ENCODE peak calls at places on chromosomes 2 and 18, in ten cellular contexts. One of them, this sample, is unnamed.

GRCh38 chr2:71510196-71510807 is 56.9 kb downstream of the DYSF start:
- DNase-seq in tibial nerve: peak
- DNase-seq in sigmoid colon: peak
- DNase-seq in HCT116: peak
- DNase-seq in A549: peak
- DNase-seq in uterus: peak
- DNase-seq in right lobe of liver: peak
- DNase-seq in prostate gland: peak
- DNase-seq in erythroblast: peak
- DNase-seq in esophagus squamous epithelium: no peak
- DNase-seq in this sample: peak

GRCh38 chr2:6917761-6918421 is 679 bp downstream of the RNF144A start:
- DNase-seq in tibial nerve: no peak
- DNase-seq in sigmoid colon: no peak
- DNase-seq in HCT116: no peak
- DNase-seq in A549: peak
- DNase-seq in uterus: no peak
- DNase-seq in right lobe of liver: peak
- DNase-seq in prostate gland: no peak
- DNase-seq in erythroblast: peak
- DNase-seq in esophagus squamous epithelium: no peak
- DNase-seq in this sample: peak

GRCh38 chr2:263774-264492 is at the start of gene SH3YL1:
- DNase-seq in tibial nerve: no peak
- DNase-seq in sigmoid colon: peak
- DNase-seq in HCT116: peak
- DNase-seq in A549: no peak
- DNase-seq in uterus: no peak
- DNase-seq in right lobe of liver: peak
- DNase-seq in prostate gland: peak
- DNase-seq in erythroblast: peak
- DNase-seq in esophagus squamous epithelium: no peak
- DNase-seq in this sample: no peak

GRCh38 chr2:111037136-111037535 is 83.6 kb upstream of the BCL2L11 start:
- DNase-seq in tibial nerve: no peak
- DNase-seq in sigmoid colon: no peak
- DNase-seq in HCT116: no peak
- DNase-seq in A549: no peak
- DNase-seq in uterus: no peak
- DNase-seq in right lobe of liver: no peak
- DNase-seq in prostate gland: no peak
- DNase-seq in erythroblast: no peak
- DNase-seq in esophagus squamous epithelium: no peak
- DNase-seq in this sample: no peak

GRCh38 chr18:65592419-65592818 is 158.4 kb upstream of the CDH7 start:
- DNase-seq in tibial nerve: no peak
- DNase-seq in sigmoid colon: no peak
- DNase-seq in HCT116: no peak
- DNase-seq in A549: no peak
- DNase-seq in uterus: no peak
- DNase-seq in right lobe of liver: no peak
- DNase-seq in prostate gland: no peak
- DNase-seq in erythroblast: no peak
- DNase-seq in esophagus squamous epithelium: no peak
- DNase-seq in this sample: no peak

GRCh38 chr18:52874774-52875173 is 534.8 kb downstream of the DCC start:
- DNase-seq in tibial nerve: no peak
- DNase-seq in sigmoid colon: no peak
- DNase-seq in HCT116: no peak
- DNase-seq in A549: no peak
- DNase-seq in uterus: no peak
- DNase-seq in right lobe of liver: no peak
- DNase-seq in prostate gland: no peak
- DNase-seq in erythroblast: no peak
- DNase-seq in esophagus squamous epithelium: no peak
- DNase-seq in this sample: no peak

GRCh38 chr2:72127401-72128058 is 20.1 kb downstream of the CYP26B1 start:
- DNase-seq in tibial nerve: no peak
- DNase-seq in sigmoid colon: peak
- DNase-seq in HCT116: no peak
- DNase-seq in A549: no peak
- DNase-seq in uterus: no peak
- DNase-seq in right lobe of liver: no peak
- DNase-seq in prostate gland: no peak
- DNase-seq in erythroblast: no peak
- DNase-seq in esophagus squamous epithelium: no peak
- DNase-seq in this sample: no peak

GRCh38 chr2:126852361-126852760 is 46.3 kb upstream of the TEX51 start:
- DNase-seq in tibial nerve: no peak
- DNase-seq in sigmoid colon: no peak
- DNase-seq in HCT116: no peak
- DNase-seq in A549: no peak
- DNase-seq in uterus: no peak
- DNase-seq in right lobe of liver: no peak
- DNase-seq in prostate gland: no peak
- DNase-seq in erythroblast: no peak
- DNase-seq in esophagus squamous epithelium: no peak
- DNase-seq in this sample: no peak

GRCh38 chr2:149902104-149902503 is 314.5 kb upstream of the MMADHC start:
- DNase-seq in tibial nerve: no peak
- DNase-seq in sigmoid colon: no peak
- DNase-seq in HCT116: no peak
- DNase-seq in A549: no peak
- DNase-seq in uterus: no peak
- DNase-seq in right lobe of liver: no peak
- DNase-seq in prostate gland: no peak
- DNase-seq in erythroblast: no peak
- DNase-seq in esophagus squamous epithelium: no peak
- DNase-seq in this sample: no peak

GRCh38 chr2:222733846-222734689 is 62.6 kb downstream of the MOGAT1 start:
- DNase-seq in tibial nerve: no peak
- DNase-seq in sigmoid colon: no peak
- DNase-seq in HCT116: no peak
- DNase-seq in A549: no peak
- DNase-seq in uterus: no peak
- DNase-seq in right lobe of liver: no peak
- DNase-seq in prostate gland: no peak
- DNase-seq in erythroblast: no peak
- DNase-seq in esophagus squamous epithelium: no peak
- DNase-seq in this sample: peak

GRCh38 chr2:39739386-39739785 is 39.7 kb downstream of the THUMPD2 start:
- DNase-seq in tibial nerve: no peak
- DNase-seq in sigmoid colon: no peak
- DNase-seq in HCT116: no peak
- DNase-seq in A549: no peak
- DNase-seq in uterus: no peak
- DNase-seq in right lobe of liver: no peak
- DNase-seq in prostate gland: no peak
- DNase-seq in erythroblast: no peak
- DNase-seq in esophagus squamous epithelium: no peak
- DNase-seq in this sample: no peak

DNA sequence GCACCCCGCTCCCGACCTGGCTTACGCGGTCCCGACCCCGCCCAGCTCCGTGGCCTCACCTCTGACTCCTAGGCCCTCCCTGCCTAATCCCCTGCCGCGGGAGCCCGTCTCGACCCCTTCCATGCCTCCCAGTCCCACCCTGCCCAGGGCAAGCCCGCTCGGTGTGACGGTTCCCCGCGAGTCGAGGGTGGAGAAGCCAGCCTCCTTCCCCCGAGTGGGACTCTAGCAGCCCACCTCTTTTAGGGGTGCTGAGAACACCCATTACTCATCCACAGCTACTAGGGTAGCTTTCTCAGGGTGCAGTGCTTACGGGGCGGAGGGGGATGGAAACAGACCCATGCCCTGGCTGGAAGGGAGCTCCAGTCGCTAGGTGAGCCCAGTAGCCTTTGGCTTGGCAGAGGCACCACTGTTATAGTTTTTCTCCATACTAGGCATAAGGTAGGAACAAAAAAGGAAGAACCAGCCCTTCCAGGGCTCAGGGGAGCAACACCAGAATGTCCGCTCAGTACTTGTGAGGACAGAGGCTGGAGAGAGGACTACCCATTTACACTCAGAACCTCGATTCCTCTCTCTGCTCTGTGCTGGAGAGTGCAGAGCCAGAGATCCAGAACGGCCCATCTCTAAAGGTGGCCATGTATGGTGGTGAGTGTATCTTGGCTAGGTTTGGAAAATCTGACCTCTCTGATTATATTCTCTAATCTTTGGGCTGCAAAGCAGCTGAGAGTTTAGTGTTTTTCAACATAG is 606 bp downstream of the AGBL5 start:
- DNase-seq in tibial nerve: no peak
- DNase-seq in sigmoid colon: peak
- DNase-seq in HCT116: no peak
- DNase-seq in A549: peak
- DNase-seq in uterus: peak
- DNase-seq in right lobe of liver: peak
- DNase-seq in prostate gland: peak
- DNase-seq in erythroblast: peak
- DNase-seq in esophagus squamous epithelium: no peak
- DNase-seq in this sample: peak
- TF ChIP-seq POLR2A in tibial nerve: no peak
- TF ChIP-seq POLR2A in sigmoid colon: no peak
- TF ChIP-seq POLR2A in HCT116: no peak
- TF ChIP-seq POLR2A in A549: no peak
- TF ChIP-seq POLR2A in uterus: no peak
- TF ChIP-seq POLR2A in right lobe of liver: no peak
- TF ChIP-seq POLR2A in prostate gland: no peak
- TF ChIP-seq POLR2A in erythroblast: no peak
- TF ChIP-seq POLR2A in esophagus squamous epithelium: no peak
- TF ChIP-seq POLR2A in this sample: no peak

GRCh38 chr2:27489498-27490397 is at the start of gene IFT172:
- DNase-seq in tibial nerve: peak
- DNase-seq in sigmoid colon: peak
- DNase-seq in HCT116: peak
- DNase-seq in A549: peak
- DNase-seq in uterus: peak
- DNase-seq in right lobe of liver: peak
- DNase-seq in prostate gland: peak
- DNase-seq in erythroblast: peak
- DNase-seq in esophagus squamous epithelium: peak
- DNase-seq in this sample: peak
- TF ChIP-seq POLR2A in tibial nerve: no peak
- TF ChIP-seq POLR2A in sigmoid colon: peak
- TF ChIP-seq POLR2A in HCT116: peak
- TF ChIP-seq POLR2A in A549: peak
- TF ChIP-seq POLR2A in uterus: peak
- TF ChIP-seq POLR2A in right lobe of liver: peak
- TF ChIP-seq POLR2A in prostate gland: peak
- TF ChIP-seq POLR2A in erythroblast: peak
- TF ChIP-seq POLR2A in esophagus squamous epithelium: peak
- TF ChIP-seq POLR2A in this sample: peak

DNA sequence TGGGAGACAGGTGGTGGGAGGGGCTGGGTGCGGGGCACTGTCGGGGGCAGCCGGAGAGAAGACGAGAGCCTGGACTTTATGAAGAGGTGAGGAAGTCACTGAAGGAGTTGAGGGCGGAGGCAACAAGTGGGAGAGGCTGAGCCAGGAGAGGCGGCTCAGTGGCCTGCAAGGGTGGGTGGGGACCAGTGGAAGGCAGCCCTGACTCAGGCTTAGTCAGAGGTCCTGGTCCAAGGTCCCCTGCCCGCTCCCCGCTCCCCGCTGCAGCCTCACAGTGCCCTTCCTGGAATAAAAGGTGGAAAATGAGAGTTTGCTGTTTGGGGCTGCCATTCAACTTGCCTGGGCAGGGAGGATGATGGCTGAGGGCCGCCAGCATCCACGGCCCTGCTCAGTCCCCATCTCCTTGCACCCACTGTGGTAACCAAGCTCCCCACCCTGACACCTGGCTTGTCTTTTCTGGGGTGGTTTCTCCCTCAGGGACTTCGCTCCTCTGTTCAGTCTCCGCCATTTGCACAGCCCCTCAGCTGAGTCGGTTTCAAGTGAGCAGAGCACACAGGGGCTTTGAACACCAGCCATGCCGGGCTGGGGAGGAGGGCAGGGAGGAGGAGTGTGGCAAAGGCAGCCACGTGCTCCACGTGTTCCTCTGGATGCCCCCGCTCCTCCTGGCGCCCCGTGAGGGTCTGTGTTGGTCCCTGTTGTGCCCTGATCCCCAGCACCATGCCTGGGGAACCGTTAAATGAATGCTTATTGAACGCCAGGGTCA is 13.7 kb upstream of the RALB start:
- DNase-seq in tibial nerve: no peak
- DNase-seq in sigmoid colon: no peak
- DNase-seq in HCT116: peak
- DNase-seq in A549: peak
- DNase-seq in uterus: peak
- DNase-seq in right lobe of liver: no peak
- DNase-seq in prostate gland: no peak
- DNase-seq in erythroblast: peak
- DNase-seq in esophagus squamous epithelium: no peak
- DNase-seq in this sample: no peak
- TF ChIP-seq POLR2A in tibial nerve: no peak
- TF ChIP-seq POLR2A in sigmoid colon: peak
- TF ChIP-seq POLR2A in HCT116: no peak
- TF ChIP-seq POLR2A in A549: peak
- TF ChIP-seq POLR2A in uterus: no peak
- TF ChIP-seq POLR2A in right lobe of liver: no peak
- TF ChIP-seq POLR2A in prostate gland: no peak
- TF ChIP-seq POLR2A in erythroblast: no peak
- TF ChIP-seq POLR2A in esophagus squamous epithelium: no peak
- TF ChIP-seq POLR2A in this sample: no peak

GRCh38 chr2:208356846-208357574 is 49.6 kb upstream of the PTH2R start:
- DNase-seq in tibial nerve: no peak
- DNase-seq in sigmoid colon: no peak
- DNase-seq in HCT116: no peak
- DNase-seq in A549: no peak
- DNase-seq in uterus: no peak
- DNase-seq in right lobe of liver: no peak
- DNase-seq in prostate gland: no peak
- DNase-seq in erythroblast: no peak
- DNase-seq in esophagus squamous epithelium: no peak
- DNase-seq in this sample: no peak

GRCh38 chr2:208358758-208359631 is 47.6 kb upstream of the PTH2R start:
- DNase-seq in tibial nerve: no peak
- DNase-seq in sigmoid colon: no peak
- DNase-seq in HCT116: no peak
- DNase-seq in A549: no peak
- DNase-seq in uterus: no peak
- DNase-seq in right lobe of liver: no peak
- DNase-seq in prostate gland: no peak
- DNase-seq in erythroblast: no peak
- DNase-seq in esophagus squamous epithelium: no peak
- DNase-seq in this sample: no peak

GRCh38 chr2:208361077-208361441 is 45.5 kb upstream of the PTH2R start:
- DNase-seq in tibial nerve: no peak
- DNase-seq in sigmoid colon: no peak
- DNase-seq in HCT116: no peak
- DNase-seq in A549: no peak
- DNase-seq in uterus: no peak
- DNase-seq in right lobe of liver: no peak
- DNase-seq in prostate gland: no peak
- DNase-seq in erythroblast: no peak
- DNase-seq in esophagus squamous epithelium: no peak
- DNase-seq in this sample: no peak

GRCh38 chr2:208360259-208361076 is 46.1 kb upstream of the PTH2R start:
- DNase-seq in tibial nerve: no peak
- DNase-seq in sigmoid colon: no peak
- DNase-seq in HCT116: no peak
- DNase-seq in A549: no peak
- DNase-seq in uterus: no peak
- DNase-seq in right lobe of liver: peak
- DNase-seq in prostate gland: no peak
- DNase-seq in erythroblast: no peak
- DNase-seq in esophagus squamous epithelium: no peak
- DNase-seq in this sample: no peak

GRCh38 chr2:208359632-208359986 is 47.0 kb upstream of the PTH2R start:
- DNase-seq in tibial nerve: no peak
- DNase-seq in sigmoid colon: no peak
- DNase-seq in HCT116: no peak
- DNase-seq in A549: no peak
- DNase-seq in uterus: no peak
- DNase-seq in right lobe of liver: peak
- DNase-seq in prostate gland: no peak
- DNase-seq in erythroblast: no peak
- DNase-seq in esophagus squamous epithelium: no peak
- DNase-seq in this sample: no peak
- TF ChIP-seq POLR2A in tibial nerve: no peak
- TF ChIP-seq POLR2A in sigmoid colon: no peak
- TF ChIP-seq POLR2A in HCT116: no peak
- TF ChIP-seq POLR2A in A549: no peak
- TF ChIP-seq POLR2A in uterus: no peak
- TF ChIP-seq POLR2A in right lobe of liver: no peak
- TF ChIP-seq POLR2A in prostate gland: no peak
- TF ChIP-seq POLR2A in erythroblast: no peak
- TF ChIP-seq POLR2A in esophagus squamous epithelium: no peak
- TF ChIP-seq POLR2A in this sample: no peak